ENCODE peak calls at places on chromosome 16, in six cellular contexts. One of them, this sample, is unnamed.

GRCh38 chr16:85425061-85425662 is 188.0 kb upstream of the GSE1 start:
- DNase-seq in NAMALWA: no peak
- DNase-seq in fibroblast of mammary gland: no peak
- DNase-seq in ACHN: no peak
- DNase-seq in EL: no peak
- DNase-seq in foreskin keratinocyte: no peak
- DNase-seq in this sample: no peak

GRCh38 chr16:4663756-4664465 is 29.5 kb upstream of the NUDT16L1 start:
- DNase-seq in NAMALWA: no peak
- DNase-seq in fibroblast of mammary gland: peak
- DNase-seq in ACHN: no peak
- DNase-seq in EL: no peak
- DNase-seq in foreskin keratinocyte: no peak
- DNase-seq in this sample: no peak

GRCh38 chr16:3511286-3512180 is 10.7 kb downstream of the CLUAP1 start:
- DNase-seq in NAMALWA: no peak
- DNase-seq in fibroblast of mammary gland: no peak
- DNase-seq in ACHN: no peak
- DNase-seq in EL: no peak
- DNase-seq in foreskin keratinocyte: no peak
- DNase-seq in this sample: no peak

GRCh38 chr16:74817851-74818250 is 43.2 kb upstream of the FA2H start:
- DNase-seq in NAMALWA: no peak
- DNase-seq in fibroblast of mammary gland: no peak
- DNase-seq in ACHN: no peak
- DNase-seq in EL: no peak
- DNase-seq in foreskin keratinocyte: no peak
- DNase-seq in this sample: no peak

GRCh38 chr16:4501071-4501478 is 24.9 kb downstream of the HMOX2 start:
- DNase-seq in NAMALWA: no peak
- DNase-seq in fibroblast of mammary gland: peak
- DNase-seq in ACHN: peak
- DNase-seq in EL: peak
- DNase-seq in foreskin keratinocyte: no peak
- DNase-seq in this sample: no peak

GRCh38 chr16:85238233-85238647 is 126.0 kb upstream of the CIBAR2 start:
- DNase-seq in NAMALWA: no peak
- DNase-seq in fibroblast of mammary gland: peak
- DNase-seq in ACHN: no peak
- DNase-seq in EL: peak
- DNase-seq in foreskin keratinocyte: no peak
- DNase-seq in this sample: no peak

GRCh38 chr16:1157639-1158455 is 4.9 kb downstream of the CACNA1H start:
- DNase-seq in NAMALWA: no peak
- DNase-seq in fibroblast of mammary gland: no peak
- DNase-seq in ACHN: no peak
- DNase-seq in EL: no peak
- DNase-seq in foreskin keratinocyte: no peak
- DNase-seq in this sample: no peak

GRCh38 chr16:56610017-56610608 is 1.7 kb downstream of the MT2A start:
- DNase-seq in NAMALWA: peak
- DNase-seq in fibroblast of mammary gland: peak
- DNase-seq in ACHN: peak
- DNase-seq in EL: peak
- DNase-seq in foreskin keratinocyte: peak
- DNase-seq in this sample: peak

GRCh38 chr16:85328665-85329058 is 216.4 kb upstream of the CIBAR2 start:
- DNase-seq in NAMALWA: peak
- DNase-seq in fibroblast of mammary gland: no peak
- DNase-seq in ACHN: no peak
- DNase-seq in EL: no peak
- DNase-seq in foreskin keratinocyte: no peak
- DNase-seq in this sample: no peak

GRCh38 chr16:85166281-85166680 is 54.0 kb upstream of the CIBAR2 start:
- DNase-seq in NAMALWA: no peak
- DNase-seq in fibroblast of mammary gland: no peak
- DNase-seq in ACHN: no peak
- DNase-seq in EL: no peak
- DNase-seq in foreskin keratinocyte: no peak
- DNase-seq in this sample: no peak

GRCh38 chr16:31869511-31870201 is 4.0 kb upstream of the ZNF267 start:
- DNase-seq in NAMALWA: peak
- DNase-seq in fibroblast of mammary gland: peak
- DNase-seq in ACHN: peak
- DNase-seq in EL: peak
- DNase-seq in foreskin keratinocyte: peak
- DNase-seq in this sample: peak

GRCh38 chr16:57723170-57723569 is 12.4 kb upstream of the KATNB1 start:
- DNase-seq in NAMALWA: no peak
- DNase-seq in fibroblast of mammary gland: peak
- DNase-seq in ACHN: peak
- DNase-seq in EL: peak
- DNase-seq in foreskin keratinocyte: no peak
- DNase-seq in this sample: no peak

GRCh38 chr16:56367764-56368163 is 57.6 kb downstream of the AMFR start:
- DNase-seq in NAMALWA: no peak
- DNase-seq in fibroblast of mammary gland: no peak
- DNase-seq in ACHN: no peak
- DNase-seq in EL: no peak
- DNase-seq in foreskin keratinocyte: no peak
- DNase-seq in this sample: no peak

GRCh38 chr16:11056090-11056988 is 112.0 kb downstream of the CLEC16A start:
- DNase-seq in NAMALWA: no peak
- DNase-seq in fibroblast of mammary gland: no peak
- DNase-seq in ACHN: no peak
- DNase-seq in EL: no peak
- DNase-seq in foreskin keratinocyte: no peak
- DNase-seq in this sample: no peak

GRCh38 chr16:72644911-72645310 is 403.0 kb downstream of the ZFHX3 start:
- DNase-seq in NAMALWA: no peak
- DNase-seq in fibroblast of mammary gland: no peak
- DNase-seq in ACHN: no peak
- DNase-seq in EL: no peak
- DNase-seq in foreskin keratinocyte: no peak
- DNase-seq in this sample: no peak

GRCh38 chr16:47055136-47055885 is 81.8 kb upstream of the DNAJA2 start:
- DNase-seq in NAMALWA: no peak
- DNase-seq in fibroblast of mammary gland: no peak
- DNase-seq in ACHN: no peak
- DNase-seq in EL: no peak
- DNase-seq in foreskin keratinocyte: no peak
- DNase-seq in this sample: no peak

GRCh38 chr16:87836844-87837581 is 32.3 kb downstream of the SLC7A5 start:
- DNase-seq in NAMALWA: no peak
- DNase-seq in fibroblast of mammary gland: no peak
- DNase-seq in ACHN: no peak
- DNase-seq in EL: no peak
- DNase-seq in foreskin keratinocyte: peak
- DNase-seq in this sample: no peak

GRCh38 chr16:60346256-60346655 is 1612.1 kb upstream of the GOT2 start:
- DNase-seq in NAMALWA: no peak
- DNase-seq in fibroblast of mammary gland: no peak
- DNase-seq in ACHN: no peak
- DNase-seq in EL: no peak
- DNase-seq in foreskin keratinocyte: no peak
- DNase-seq in this sample: no peak

GRCh38 chr16:383326-384020 is 1.7 kb upstream of the PGAP6 start:
- DNase-seq in NAMALWA: peak
- DNase-seq in fibroblast of mammary gland: no peak
- DNase-seq in ACHN: no peak
- DNase-seq in EL: no peak
- DNase-seq in foreskin keratinocyte: peak
- DNase-seq in this sample: peak

GRCh38 chr16:88785106-88785924 is at the start of gene PIEZO1:
- DNase-seq in NAMALWA: peak
- DNase-seq in fibroblast of mammary gland: no peak
- DNase-seq in ACHN: peak
- DNase-seq in EL: peak
- DNase-seq in foreskin keratinocyte: no peak
- DNase-seq in this sample: peak

GRCh38 chr16:81284995-81285600 is 29.7 kb upstream of the GAN start:
- DNase-seq in NAMALWA: no peak
- DNase-seq in fibroblast of mammary gland: no peak
- DNase-seq in ACHN: no peak
- DNase-seq in EL: no peak
- DNase-seq in foreskin keratinocyte: no peak
- DNase-seq in this sample: no peak

GRCh38 chr16:83533193-83533592 is 274.6 kb upstream of the HSBP1 start:
- DNase-seq in NAMALWA: no peak
- DNase-seq in fibroblast of mammary gland: peak
- DNase-seq in ACHN: peak
- DNase-seq in EL: peak
- DNase-seq in foreskin keratinocyte: peak
- DNase-seq in this sample: no peak

GRCh38 chr16:67384778-67385510 is 8.4 kb downstream of the TPPP3 start:
- DNase-seq in NAMALWA: no peak
- DNase-seq in fibroblast of mammary gland: no peak
- DNase-seq in ACHN: no peak
- DNase-seq in EL: no peak
- DNase-seq in foreskin keratinocyte: no peak
- DNase-seq in this sample: no peak

GRCh38 chr16:19524356-19524865 is 669 bp downstream of the CCP110 start:
- DNase-seq in NAMALWA: peak
- DNase-seq in fibroblast of mammary gland: no peak
- DNase-seq in ACHN: peak
- DNase-seq in EL: peak
- DNase-seq in foreskin keratinocyte: no peak
- DNase-seq in this sample: peak

GRCh38 chr16:2146739-2147138 is 1.7 kb upstream of the RAB26 start:
- DNase-seq in NAMALWA: no peak
- DNase-seq in fibroblast of mammary gland: no peak
- DNase-seq in ACHN: no peak
- DNase-seq in EL: no peak
- DNase-seq in foreskin keratinocyte: no peak
- DNase-seq in this sample: no peak

GRCh38 chr16:11612110-11612981 is 25.6 kb upstream of the LITAF start:
- DNase-seq in NAMALWA: no peak
- DNase-seq in fibroblast of mammary gland: no peak
- DNase-seq in ACHN: no peak
- DNase-seq in EL: no peak
- DNase-seq in foreskin keratinocyte: no peak
- DNase-seq in this sample: no peak

This sample was measured in central memory CD4-positive, alpha-beta T cell.